ENCODE peak calls at places on chromosomes 2 and 18, in nine cellular contexts. Q is GM23248, Y is DND-41, P is left lung, T is Peyer's patch, K is HepG2, S is right lobe of liver, L is choroid plexus epithelial cell, E is fibroblast of lung. H is an unnamed sample.

GRCh38 chr18:47725656-47726055 is 204.8 kb downstream of the SMAD2 start:
- DNase-seq in S (no peak), P (no peak), Y (no peak), T (no peak), L (no peak), E (no peak), Q (no peak), K (no peak), H (no peak)

GRCh38 chr18:12767580-12768155 is 64.8 kb downstream of the PSMG2 start:
- DNase-seq in L (no peak), Q (no peak), P (no peak), K (peak), T (no peak), S (no peak), E (no peak), Y (peak), H (no peak)

GRCh38 chr2:9262671-9263171 is 56.1 kb downstream of the ASAP2 start:
- DNase-seq in S (no peak), K (no peak), E (peak), P (no peak), Q (peak), L (peak), Y (no peak), T (no peak), H (no peak)

GRCh38 chr2:26724004-26724750 is 31.7 kb downstream of the KCNK3 start:
- DNase-seq in Y (no peak), T (no peak), L (peak), E (peak), Q (peak), P (no peak), K (peak), S (peak), H (peak)

GRCh38 chr18:61608306-61608705 is 275.1 kb downstream of the CDH20 start:
- DNase-seq in K (no peak), Q (peak), P (no peak), E (no peak), L (no peak), Y (no peak), S (no peak), T (no peak), H (no peak)

GRCh38 chr18:24817150-24818068 is 357.0 kb downstream of the HRH4 start:
- DNase-seq in S (no peak), Q (no peak), L (no peak), E (no peak), K (no peak), P (no peak), Y (no peak), T (no peak), H (no peak)

GRCh38 chr2:213119061-213119809 is 32.2 kb downstream of the IKZF2 start:
- DNase-seq in Q (peak), K (no peak), E (peak), L (peak), S (no peak), P (no peak), T (no peak), Y (peak), H (peak)

GRCh38 chr18:62372156-62372555 is 47.0 kb downstream of the TNFRSF11A start:
- DNase-seq in Y (no peak), S (no peak), K (no peak), Q (no peak), E (no peak), P (no peak), L (no peak), T (no peak), H (no peak)

GRCh38 chr2:219362524-219363164 is 25.1 kb downstream of the DNPEP start:
- DNase-seq in Q (peak), T (no peak), P (no peak), K (no peak), E (peak), L (peak), S (no peak), Y (no peak), H (peak)

GRCh38 chr2:105307550-105307949 is 22.0 kb downstream of the TGFBRAP1 start:
- DNase-seq in L (no peak), E (no peak), T (no peak), K (no peak), S (no peak), P (peak), Q (no peak), Y (no peak), H (no peak)

GRCh38 chr18:21669736-21670135 is 34.8 kb downstream of the ABHD3 start:
- DNase-seq in Y (no peak), S (no peak), P (no peak), E (no peak), K (no peak), T (peak), Q (no peak), L (no peak), H (no peak)

GRCh38 chr2:150681120-150681796 is 193.8 kb upstream of the RND3 start:
- DNase-seq in Q (peak), S (no peak), T (no peak), E (peak), Y (no peak), K (no peak), L (peak), P (no peak), H (peak)

GRCh38 chr2:37786854-37787253 is 115.4 kb upstream of the CDC42EP3 start:
- DNase-seq in T (no peak), E (no peak), L (no peak), Q (no peak), Y (no peak), P (no peak), K (peak), S (peak), H (no peak)

GRCh38 chr2:202941771-202942170 is 29.7 kb downstream of the CARF start:
- DNase-seq in P (no peak), S (no peak), K (no peak), Q (peak), E (no peak), T (no peak), L (peak), Y (no peak), H (peak)

GRCh38 chr2:119659601-119660342 is 19.2 kb upstream of the TMEM177 start:
- DNase-seq in E (peak), K (peak), Q (peak), T (no peak), Y (peak), S (peak), P (no peak), L (peak), H (peak)

GRCh38 chr18:59697236-59697932 is at the start of gene CCBE1:
- DNase-seq in Q (peak), K (no peak), T (peak), E (peak), S (peak), L (peak), P (peak), Y (no peak), H (peak)

GRCh38 chr2:50720695-50721314 is 311.1 kb downstream of the NRXN1 start:
- DNase-seq in K (no peak), L (peak), Y (no peak), T (no peak), S (no peak), P (no peak), E (no peak), Q (no peak), H (no peak)

GRCh38 chr2:53826587-53827397 is 33.0 kb downstream of the GPR75 start:
- DNase-seq in Q (peak), Y (no peak), P (no peak), T (no peak), S (no peak), E (peak), L (peak), K (peak), H (no peak)

GRCh38 chr2:231819449-231820042 is 33.3 kb downstream of the COPS7B start:
- DNase-seq in Y (no peak), L (no peak), Q (no peak), P (no peak), K (peak), E (no peak), S (no peak), T (no peak), H (no peak)

GRCh38 chr18:8730080-8730827 is 24.9 kb downstream of the MTCL1 start:
- DNase-seq in P (no peak), S (peak), L (peak), Q (no peak), T (peak), E (peak), Y (no peak), K (peak), H (peak)

GRCh38 chr2:6949009-6949351 is 31.8 kb downstream of the RNF144A start:
- DNase-seq in Q (peak), K (no peak), S (no peak), P (no peak), E (no peak), L (no peak), Y (no peak), T (no peak), H (no peak)

GRCh38 chr2:97645112-97645699 is 656 bp upstream of the COX5B start:
- DNase-seq in S (peak), T (no peak), P (peak), L (peak), E (no peak), K (no peak), Q (peak), Y (no peak), H (peak)

GRCh38 chr2:150346806-150347205 is 140.7 kb downstream of the RND3 start:
- DNase-seq in Q (no peak), E (no peak), T (no peak), Y (no peak), K (no peak), P (no peak), L (no peak), S (no peak), H (no peak)

GRCh38 chr2:222651721-222652420 is 4.0 kb downstream of the FARSB start:
- DNase-seq in K (no peak), E (no peak), Q (peak), T (no peak), P (no peak), S (no peak), Y (no peak), L (no peak), H (no peak)

GRCh38 chr2:201057089-201057499 is 14.4 kb downstream of the HYCC2 start:
- DNase-seq in E (peak), L (peak), P (no peak), T (no peak), Q (peak), Y (no peak), K (peak), S (no peak), H (peak)

GRCh38 chr18:76765649-76766048 is 56.7 kb upstream of the ZNF236 start:
- DNase-seq in K (no peak), Y (no peak), Q (peak), S (no peak), L (no peak), E (peak), T (no peak), P (no peak), H (peak)

GRCh38 chr18:49031511-49032188 is 80.9 kb upstream of the SMAD7 start:
- DNase-seq in P (no peak), L (no peak), K (no peak), E (no peak), S (no peak), T (no peak), Y (peak), Q (no peak), H (no peak)

GRCh38 chr2:36352024-36352398 is 3.6 kb upstream of the CRIM1 start:
- DNase-seq in T (no peak), Y (no peak), Q (peak), S (no peak), E (peak), P (no peak), K (peak), L (peak), H (peak)

GRCh38 chr2:133734699-133735098 is 166.4 kb upstream of the NCKAP5 start:
- DNase-seq in S (no peak), K (no peak), P (no peak), Y (no peak), E (no peak), Q (no peak), L (no peak), T (no peak), H (no peak)

DNA sequence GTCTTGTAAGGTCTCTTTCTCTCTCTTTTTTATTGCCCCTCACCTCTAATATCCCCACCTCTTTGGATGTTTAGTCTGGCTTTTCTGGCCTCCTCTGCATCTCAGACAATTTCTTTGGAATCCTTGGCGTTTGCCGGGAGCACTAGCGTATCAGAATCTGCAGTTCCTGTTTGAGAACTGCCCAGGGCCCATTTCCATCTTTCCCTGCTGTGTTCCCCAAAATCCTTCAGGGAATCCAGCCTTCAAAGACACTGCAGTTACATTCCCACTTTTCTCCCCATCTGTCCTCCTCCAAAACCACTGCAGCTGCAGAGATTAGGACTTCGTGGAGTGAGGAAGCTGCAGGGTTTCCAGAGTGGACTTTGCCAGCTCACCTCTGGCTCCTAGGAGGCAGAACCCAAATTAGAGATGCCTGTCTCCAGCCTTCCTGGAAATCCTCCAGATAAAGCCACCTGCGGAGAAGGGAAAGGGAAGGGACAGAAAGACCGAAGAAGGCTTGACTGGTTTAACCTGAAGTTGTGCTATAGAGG is 2.7 kb downstream of the VSNL1 start:
- DNase-seq in L (no peak), Y (no peak), P (no peak), K (no peak), E (no peak), T (no peak), S (no peak), Q (no peak), H (no peak)
- H3K4me3 ChIP-seq in L (no peak), Y (no peak), P (no peak), K (peak), E (no peak), T (no peak), S (no peak), Q (no peak), H (no peak)

DNA sequence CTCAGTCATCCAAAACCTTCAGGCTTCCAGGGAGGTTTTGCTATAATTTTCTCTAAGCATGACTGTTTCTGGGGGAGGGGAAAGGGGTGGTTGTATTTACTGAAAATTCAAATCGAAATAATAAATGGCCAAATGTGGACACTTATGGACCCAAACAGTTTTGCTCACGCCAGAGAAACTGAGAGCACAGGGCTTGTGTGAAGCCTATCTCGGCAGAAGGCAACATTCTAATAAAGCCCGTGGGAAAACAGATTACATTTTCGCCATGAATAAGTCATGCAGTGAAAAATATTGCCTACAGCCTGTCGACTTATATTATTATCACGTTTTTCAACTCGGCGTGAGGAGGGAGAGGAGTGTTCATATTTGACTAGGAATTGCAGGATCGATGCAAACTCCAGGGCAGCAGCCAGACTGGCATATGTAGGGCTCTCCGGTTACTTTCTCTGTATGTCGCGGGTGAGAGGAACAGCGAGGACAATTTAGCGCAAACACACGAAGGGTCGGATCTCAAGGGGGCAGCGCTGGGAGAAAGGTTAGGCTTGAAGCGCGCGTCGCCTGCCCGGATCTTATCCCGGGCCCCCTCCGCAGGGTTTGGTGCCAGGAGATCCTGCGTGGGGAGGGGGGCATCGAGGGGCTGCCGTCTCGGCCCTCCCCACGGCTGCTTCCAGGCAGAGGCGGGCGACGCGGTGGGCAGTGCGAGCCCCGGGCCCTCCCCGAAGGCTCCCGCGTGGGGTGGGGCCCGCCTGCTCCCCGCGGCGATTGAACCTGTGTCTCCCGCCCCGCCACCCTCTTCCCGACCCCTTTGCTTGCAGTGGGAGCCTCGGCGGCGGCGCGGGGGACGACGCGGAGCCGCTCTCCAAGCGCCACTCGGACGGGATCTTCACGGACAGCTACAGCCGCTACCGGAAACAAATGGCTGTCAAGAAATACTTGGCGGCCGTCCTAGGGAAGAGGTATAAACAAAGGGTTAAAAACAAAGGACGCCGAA is 4.3 kb downstream of the ADCYAP1 start:
- DNase-seq in L (no peak), P (peak), K (no peak), Q (peak), T (no peak), S (no peak), Y (no peak), E (no peak), H (no peak)
- H3K4me3 ChIP-seq in L (peak), P (peak), K (no peak), Q (peak), T (peak), S (peak), Y (no peak), E (peak), H (peak)

DNA sequence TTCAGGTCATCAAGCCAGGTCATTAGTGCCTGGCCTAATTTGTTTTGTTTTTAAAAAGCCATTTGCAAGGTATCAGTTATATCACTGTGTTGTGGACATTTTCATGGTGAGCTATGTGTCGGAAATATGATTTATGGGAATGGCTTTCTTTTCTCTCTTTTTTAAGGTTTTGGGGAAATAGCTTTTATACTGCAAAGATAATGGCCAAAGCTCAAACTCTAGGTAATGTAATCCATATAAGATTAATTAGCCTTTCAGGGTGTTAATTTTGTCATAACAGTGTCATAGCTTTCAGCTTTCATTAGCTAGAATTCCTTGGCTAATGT is 45.8 kb downstream of the PCBP1 start:
- DNase-seq in S (no peak), P (no peak), Q (no peak), Y (no peak), E (no peak), T (no peak), K (no peak), L (no peak), H (no peak)
- H3K4me3 ChIP-seq in S (no peak), P (peak), Q (peak), Y (peak), E (peak), T (no peak), K (peak), L (no peak), H (no peak)

GRCh38 chr2:238290079-238290478 is 1.7 kb upstream of the PER2 start:
- DNase-seq in P (no peak), S (no peak), L (no peak), E (no peak), T (peak), Y (peak), Q (no peak), K (peak), H (peak)
- H3K4me3 ChIP-seq in P (no peak), S (no peak), L (no peak), E (no peak), T (no peak), Y (no peak), Q (no peak), K (peak), H (no peak)

GRCh38 chr2:12931211-12931844 is 214.6 kb downstream of the TRIB2 start:
- DNase-seq in T (no peak), Q (peak), L (peak), S (no peak), Y (peak), P (no peak), E (peak), K (peak), H (peak)

GRCh38 chr2:12935726-12936125 is 219.0 kb downstream of the TRIB2 start:
- DNase-seq in P (no peak), K (no peak), L (peak), Q (no peak), E (no peak), Y (no peak), S (no peak), T (no peak), H (peak)

GRCh38 chr2:12932192-12932591 is 215.5 kb downstream of the TRIB2 start:
- DNase-seq in E (no peak), S (no peak), K (no peak), P (no peak), L (no peak), Q (no peak), Y (no peak), T (no peak), H (no peak)

GRCh38 chr2:12934181-12934756 is 217.5 kb downstream of the TRIB2 start:
- DNase-seq in Y (no peak), P (no peak), T (no peak), K (no peak), Q (no peak), E (no peak), L (no peak), S (no peak), H (no peak)

GRCh38 chr2:12935226-12935625 is 218.5 kb downstream of the TRIB2 start:
- DNase-seq in K (no peak), S (no peak), L (no peak), T (no peak), Q (no peak), Y (no peak), E (no peak), P (no peak), H (peak)
- H3K4me3 ChIP-seq in K (no peak), S (no peak), L (no peak), T (no peak), Q (no peak), Y (no peak), E (no peak), P (no peak), H (no peak)

GRCh38 chr2:162211747-162212146 is 31.5 kb downstream of the FAP start:
- DNase-seq in Q (no peak), S (no peak), K (no peak), L (peak), E (no peak), T (no peak), Y (no peak), P (no peak), H (no peak)

GRCh38 chr2:162212366-162212765 is 30.9 kb downstream of the FAP start:
- DNase-seq in Y (no peak), Q (peak), T (no peak), E (peak), P (no peak), K (no peak), S (no peak), L (peak), H (no peak)

GRCh38 chr2:162215162-162215561 is 28.1 kb downstream of the FAP start:
- DNase-seq in T (no peak), Y (no peak), L (no peak), Q (no peak), S (no peak), E (no peak), K (no peak), P (no peak), H (no peak)

DNA sequence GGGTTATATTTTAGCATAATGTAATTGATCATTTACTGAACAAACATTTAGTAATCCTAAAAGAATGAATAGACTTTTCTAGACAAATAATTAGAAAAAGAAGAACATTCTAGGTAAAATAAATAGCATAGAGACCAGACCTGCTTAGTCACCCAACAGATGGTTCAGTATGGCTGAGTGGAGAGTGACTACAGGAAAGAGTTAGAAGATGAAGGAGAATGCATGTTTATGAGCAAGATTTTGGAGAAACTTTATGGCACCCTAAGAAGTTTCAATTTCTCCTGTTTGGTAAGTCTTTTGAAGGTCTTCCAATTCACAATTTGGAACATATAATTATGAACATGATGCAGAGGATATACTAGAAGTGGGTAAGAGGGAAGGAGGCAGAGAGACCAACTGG is 32.9 kb downstream of the FAP start:
- DNase-seq in K (no peak), L (peak), Y (no peak), T (no peak), Q (peak), E (peak), P (no peak), S (no peak), H (peak)
- H3K4me3 ChIP-seq in K (no peak), L (no peak), Y (no peak), T (no peak), Q (no peak), E (no peak), P (no peak), S (no peak), H (no peak)